ENCODE peak calls at places on chromosome 5, in eight cellular contexts. B is cardiac muscle cell; H is PC-3; J is OCI-LY7; L is fibroblast of pulmonary artery; T is left ventricle myocardium inferior; U is cardiac fibroblast; G is CD8-positive, alpha-beta T cell. S is an unnamed sample.

GRCh38 chr5:93581738-93582414 is 857 bp upstream of the NR2F1-AS1 start:
- DNase-seq in B (no peak), H (peak), J (no peak), L (peak), T (no peak), U (peak), G (no peak), S (no peak)

GRCh38 chr5:88681402-88681801 is 201.6 kb downstream of the MEF2C start:
- DNase-seq in B (no peak), H (no peak), J (no peak), L (no peak), T (no peak), U (no peak), G (no peak), S (no peak)

GRCh38 chr5:112951124-112951702 is 25.4 kb upstream of the DCP2 start:
- DNase-seq in B (no peak), H (no peak), J (no peak), L (no peak), T (no peak), U (no peak), G (no peak), S (no peak)

GRCh38 chr5:127924606-127925005 is 159.0 kb upstream of the SLC12A2 start:
- DNase-seq in B (no peak), H (no peak), J (no peak), L (no peak), T (no peak), U (no peak), G (no peak), S (no peak)

GRCh38 chr5:87539839-87540238 is 127.1 kb upstream of the CCNH start:
- DNase-seq in B (no peak), H (peak), J (no peak), L (no peak), T (no peak), U (no peak), G (no peak), S (no peak)

GRCh38 chr5:56270568-56271392 is 37.6 kb upstream of the ANKRD55 start:
- DNase-seq in B (peak), H (peak), J (peak), L (peak), T (peak), U (peak), G (peak), S (peak)

GRCh38 chr5:147081256-147081872 is 153.5 kb upstream of the STK32A start:
- DNase-seq in B (no peak), H (no peak), J (no peak), L (no peak), T (no peak), U (no peak), G (no peak), S (no peak)

GRCh38 chr5:129664336-129664937 is 83.5 kb upstream of the MINAR2 start:
- DNase-seq in B (peak), H (peak), J (peak), L (peak), T (no peak), U (peak), G (no peak), S (no peak)

GRCh38 chr5:113123563-113123962 is 147.0 kb downstream of the DCP2 start:
- DNase-seq in B (peak), H (peak), J (peak), L (no peak), T (no peak), U (no peak), G (no peak), S (no peak)

GRCh38 chr5:166551384-166551783 is 1740.1 kb upstream of the WWC1 start:
- DNase-seq in B (no peak), H (no peak), J (no peak), L (peak), T (no peak), U (peak), G (no peak), S (no peak)

GRCh38 chr5:82352146-82352791 is 74.1 kb upstream of the RPS23 start:
- DNase-seq in B (no peak), H (peak), J (no peak), L (no peak), T (no peak), U (peak), G (no peak), S (no peak)

GRCh38 chr5:97019435-97020117 is 83.7 kb downstream of the LNPEP start:
- DNase-seq in B (peak), H (no peak), J (no peak), L (peak), T (no peak), U (peak), G (no peak), S (no peak)

GRCh38 chr5:175700991-175701390 is 43.1 kb downstream of the HRH2 start:
- DNase-seq in B (no peak), H (peak), J (peak), L (no peak), T (no peak), U (no peak), G (no peak), S (no peak)

GRCh38 chr5:176770431-176770830 is 39.9 kb upstream of the UNC5A start:
- DNase-seq in B (no peak), H (no peak), J (no peak), L (no peak), T (no peak), U (no peak), G (no peak), S (no peak)

GRCh38 chr5:112534564-112534963 is 115.5 kb upstream of the EPB41L4A start:
- DNase-seq in B (no peak), H (no peak), J (no peak), L (peak), T (no peak), U (peak), G (no peak), S (no peak)

GRCh38 chr5:57566914-57567313 is 84.3 kb upstream of the ACTBL2 start:
- DNase-seq in B (no peak), H (no peak), J (no peak), L (peak), T (no peak), U (peak), G (no peak), S (no peak)

GRCh38 chr5:149405550-149406202 is 26.6 kb upstream of the IL17B start:
- DNase-seq in B (no peak), H (no peak), J (no peak), L (no peak), T (no peak), U (no peak), G (no peak), S (no peak)

GRCh38 chr5:172453206-172453985 is 929 bp downstream of the SH3PXD2B start:
- DNase-seq in B (peak), H (no peak), J (no peak), L (peak), T (no peak), U (peak), G (no peak), S (peak)

GRCh38 chr5:79133121-79133656 is 21.6 kb downstream of the BHMT start:
- DNase-seq in B (peak), H (peak), J (peak), L (peak), T (no peak), U (peak), G (no peak), S (no peak)

GRCh38 chr5:42108468-42108867 is 183.4 kb downstream of the FBXO4 start:
- DNase-seq in B (no peak), H (peak), J (no peak), L (no peak), T (no peak), U (no peak), G (no peak), S (no peak)

GRCh38 chr5:28014779-28015178 is 976.4 kb upstream of the CDH9 start:
- DNase-seq in B (no peak), H (peak), J (peak), L (peak), T (no peak), U (peak), G (no peak), S (no peak)

GRCh38 chr5:147621016-147621415 is 111.1 kb upstream of the DPYSL3 start:
- DNase-seq in B (no peak), H (no peak), J (no peak), L (no peak), T (no peak), U (no peak), G (no peak), S (no peak)

GRCh38 chr5:19479562-19479961 is 508.4 kb downstream of the CDH18 start:
- DNase-seq in B (no peak), H (peak), J (no peak), L (no peak), T (no peak), U (no peak), G (no peak), S (no peak)

GRCh38 chr5:153672347-153673090 is 182.0 kb downstream of the GRIA1 start:
- DNase-seq in B (no peak), H (no peak), J (no peak), L (peak), T (no peak), U (peak), G (no peak), S (no peak)

GRCh38 chr5:138138949-138139775 is at the start of gene NME5:
- DNase-seq in B (peak), H (peak), J (no peak), L (peak), T (peak), U (peak), G (no peak), S (no peak)

GRCh38 chr5:95892784-95893354 is 68.8 kb downstream of the ELL2 start:
- DNase-seq in B (no peak), H (peak), J (peak), L (peak), T (no peak), U (peak), G (no peak), S (no peak)

GRCh38 chr5:151925396-151925750 is 722 bp upstream of the GLRA1 start:
- DNase-seq in B (no peak), H (no peak), J (no peak), L (no peak), T (no peak), U (no peak), G (no peak), S (no peak)

GRCh38 chr5:161483721-161484120 is 62.8 kb downstream of the GABRB2 start:
- DNase-seq in B (no peak), H (no peak), J (no peak), L (no peak), T (no peak), U (no peak), G (no peak), S (no peak)

GRCh38 chr5:31186672-31187267 is 6.7 kb upstream of the CDH6 start:
- DNase-seq in B (peak), H (peak), J (peak), L (peak), T (no peak), U (peak), G (no peak), S (no peak)

GRCh38 chr5:59506285-59506877 is 387.1 kb downstream of the PDE4D start:
- DNase-seq in B (peak), H (peak), J (peak), L (peak), T (no peak), U (peak), G (no peak), S (no peak)

GRCh38 chr5:33068786-33069185 is 357.7 kb downstream of the NPR3 start:
- DNase-seq in B (no peak), H (peak), J (no peak), L (no peak), T (no peak), U (no peak), G (no peak), S (no peak)

GRCh38 chr5:102865510-102866314 is 110.6 kb downstream of the PAM start:
- DNase-seq in B (peak), H (peak), J (no peak), L (peak), T (peak), U (peak), G (no peak), S (peak)

GRCh38 chr5:176658817-176659216 is 11.5 kb downstream of the TSPAN17 start:
- DNase-seq in B (no peak), H (no peak), J (no peak), L (no peak), T (no peak), U (peak), G (peak), S (no peak)

GRCh38 chr5:172163346-172163745 is 24.7 kb downstream of the STK10 start:
- DNase-seq in B (peak), H (no peak), J (no peak), L (no peak), T (peak), U (peak), G (no peak), S (no peak)

GRCh38 chr5:34684281-34684979 is 28.3 kb downstream of the RAI14 start:
- DNase-seq in B (peak), H (peak), J (no peak), L (peak), T (no peak), U (peak), G (no peak), S (no peak)

GRCh38 chr5:137933491-137933911 is 44.2 kb downstream of the PKD2L2 start:
- DNase-seq in B (no peak), H (no peak), J (no peak), L (peak), T (no peak), U (peak), G (no peak), S (no peak)

GRCh38 chr5:120779674-120780073 is 315.6 kb downstream of the PRR16 start:
- DNase-seq in B (no peak), H (peak), J (no peak), L (no peak), T (no peak), U (peak), G (no peak), S (no peak)

GRCh38 chr5:140881889-140882590 is at the start of gene PCDHA13:
- DNase-seq in B (no peak), H (peak), J (no peak), L (peak), T (no peak), U (no peak), G (no peak), S (no peak)

GRCh38 chr5:137137013-137137632 is 362.0 kb downstream of the SPOCK1 start:
- DNase-seq in B (peak), H (no peak), J (no peak), L (peak), T (no peak), U (peak), G (no peak), S (no peak)

GRCh38 chr5:134493461-134494055 is 31.9 kb upstream of the JADE2 start:
- DNase-seq in B (no peak), H (no peak), J (no peak), L (no peak), T (no peak), U (no peak), G (no peak), S (no peak)
- H3K4me3 ChIP-seq in B (no peak), H (no peak), J (no peak), L (no peak), T (no peak), U (no peak), G (no peak), S (no peak)

GRCh38 chr5:8997542-8998070 is 548.3 kb downstream of the SEMA5A start:
- DNase-seq in B (no peak), H (no peak), J (no peak), L (no peak), T (no peak), U (no peak), G (no peak), S (no peak)

GRCh38 chr5:8993031-8993430 is 552.8 kb downstream of the SEMA5A start:
- DNase-seq in B (peak), H (peak), J (peak), L (peak), T (no peak), U (peak), G (no peak), S (no peak)
- TF ChIP-seq CTCF in B (peak), H (peak), J (peak), L (peak), T (no peak), U (peak), G (no peak), S (peak)

GRCh38 chr5:135030691-135031145 is 3.3 kb downstream of the PITX1 start:
- DNase-seq in B (no peak), H (no peak), J (no peak), L (no peak), T (no peak), U (no peak), G (no peak), S (no peak)
- H3K4me3 ChIP-seq in B (no peak), H (no peak), J (peak), L (no peak), T (peak), U (no peak), G (no peak), S (no peak)

GRCh38 chr5:3602713-3603502 is 7.3 kb downstream of the IRX1 start:
- DNase-seq in B (peak), H (no peak), J (no peak), L (peak), T (peak), U (peak), G (no peak), S (no peak)
- TF ChIP-seq CTCF in B (peak), H (no peak), J (no peak), L (peak), T (peak), U (peak), G (no peak), S (peak)

DNA sequence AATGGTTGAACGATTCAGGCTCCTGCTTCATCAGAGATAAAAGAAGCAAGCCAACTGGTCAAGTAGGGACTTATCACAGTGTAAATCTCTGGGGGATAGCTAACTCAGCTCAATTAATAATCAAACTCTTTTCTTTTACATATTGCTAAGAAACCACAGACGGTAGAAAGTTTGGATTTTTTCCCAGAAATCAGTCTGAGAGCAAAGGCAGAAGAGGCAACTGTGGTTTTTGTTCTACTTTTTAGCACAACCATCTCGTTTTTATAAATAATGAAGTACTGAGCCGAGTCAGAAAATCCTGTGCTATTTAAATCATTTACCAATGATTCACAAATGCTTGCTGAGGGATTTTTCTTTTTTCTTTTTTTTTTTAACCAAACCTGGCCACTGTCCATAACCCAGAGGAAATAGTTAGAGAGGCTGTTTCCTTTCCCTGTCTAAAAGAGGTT is 264.8 kb upstream of the FAM174A start:
- DNase-seq in B (no peak), H (peak), J (no peak), L (peak), T (no peak), U (peak), G (no peak), S (no peak)
- H3K4me3 ChIP-seq in B (no peak), H (no peak), J (no peak), L (no peak), T (no peak), U (no peak), G (no peak), S (no peak)

GRCh38 chr5:105961572-105961971 is 1709.2 kb downstream of the EFNA5 start:
- DNase-seq in B (no peak), H (no peak), J (no peak), L (no peak), T (no peak), U (no peak), G (no peak), S (no peak)
- TF ChIP-seq CTCF in B (no peak), H (no peak), J (no peak), L (no peak), T (no peak), U (no peak), G (no peak), S (no peak)

GRCh38 chr5:37835400-37835973 is 4.4 kb downstream of the GDNF start:
- DNase-seq in B (no peak), H (no peak), J (no peak), L (no peak), T (no peak), U (no peak), G (no peak), S (no peak)

GRCh38 chr5:37838152-37838932 is 1.5 kb downstream of the GDNF start:
- DNase-seq in B (peak), H (peak), J (no peak), L (peak), T (no peak), U (peak), G (no peak), S (no peak)

GRCh38 chr5:37838933-37839341 is 904 bp downstream of the GDNF start:
- DNase-seq in B (no peak), H (no peak), J (no peak), L (no peak), T (no peak), U (no peak), G (no peak), S (no peak)

GRCh38 chr5:37836173-37837100 is 3.4 kb downstream of the GDNF start:
- DNase-seq in B (peak), H (peak), J (no peak), L (peak), T (peak), U (peak), G (no peak), S (no peak)

DNA sequence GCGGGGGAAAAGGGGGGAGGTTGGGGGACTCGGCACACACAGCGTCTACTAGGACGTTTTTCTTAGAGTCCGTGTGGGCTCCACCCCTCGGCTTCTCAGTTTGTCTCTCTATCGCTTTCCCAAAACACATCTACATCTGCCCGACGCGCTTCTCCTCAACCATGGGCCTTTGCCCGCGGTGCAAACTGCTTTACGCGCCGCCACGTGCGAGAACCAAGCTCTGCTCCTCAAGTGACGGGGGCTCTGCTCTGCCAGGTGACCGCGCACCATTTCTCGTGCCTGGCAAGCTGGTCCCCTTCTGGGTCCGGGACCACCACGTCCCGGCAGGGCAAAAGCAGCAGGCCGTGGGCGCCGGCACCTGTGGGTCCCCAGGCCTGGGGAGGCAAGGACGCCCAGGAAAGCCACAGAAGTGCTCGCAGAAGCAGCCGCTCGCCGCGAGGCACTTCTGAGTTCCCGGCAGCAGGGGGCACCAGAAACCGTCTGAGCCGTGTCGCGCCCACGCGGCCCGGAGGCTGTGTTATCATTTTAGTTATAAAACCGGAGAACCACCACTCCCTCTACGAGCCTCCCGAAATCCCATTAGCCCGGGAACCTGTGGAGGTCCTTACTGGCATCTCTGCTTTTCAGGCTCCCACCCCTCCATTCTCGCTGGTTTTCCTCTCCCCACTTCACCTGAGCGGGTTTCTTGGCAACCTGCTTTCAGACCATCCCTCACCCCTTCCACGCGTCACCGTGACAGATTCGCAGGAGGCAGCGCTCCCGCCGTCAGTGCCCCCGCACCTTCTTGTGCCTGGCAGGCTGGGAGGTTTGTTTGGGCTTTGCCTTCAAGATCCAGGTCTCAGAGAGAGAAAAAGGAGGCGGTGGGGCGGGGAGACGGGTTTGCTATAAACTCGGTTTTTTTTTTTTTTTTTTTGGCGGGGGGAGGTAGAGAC is 2.5 kb downstream of the GDNF start:
- DNase-seq in B (peak), H (peak), J (peak), L (peak), T (peak), U (peak), G (peak), S (no peak)
- H3K4me3 ChIP-seq in B (peak), H (peak), J (no peak), L (peak), T (peak), U (peak), G (no peak), S (peak)

S was measured in BJ.